ENCODE peak calls at places on chromosomes 6 and 20, in four cellular contexts. One of them, this sample, is unnamed.
A peak's percentile ranks its signal among the peaks of the same experiment; 100 is the strongest.

GRCh38 chr6:169427856-169428255 is 174.2 kb upstream of the THBS2 start:
- DNase-seq in adrenal gland: peak; percentile 74
- DNase-seq in H1: no peak
- DNase-seq in IMR-90: peak; percentile 80
- DNase-seq in this sample: no peak

GRCh38 chr6:154386848-154387717 is 30.5 kb upstream of the IPCEF1 start:
- DNase-seq in H1: no peak
- DNase-seq in adrenal gland: no peak
- DNase-seq in IMR-90: peak; percentile 97
- DNase-seq in this sample: no peak

GRCh38 chr20:40697466-40697987 is 8.5 kb upstream of the MAFB start:
- DNase-seq in IMR-90: no peak
- DNase-seq in adrenal gland: no peak
- DNase-seq in H1: no peak
- DNase-seq in this sample: no peak

GRCh38 chr20:689947-690346 is 14.3 kb upstream of the SCRT2 start:
- DNase-seq in IMR-90: no peak
- DNase-seq in H1: no peak
- DNase-seq in adrenal gland: no peak
- DNase-seq in this sample: no peak

GRCh38 chr6:165644586-165645266 is 18.3 kb downstream of the PDE10A start:
- DNase-seq in adrenal gland: no peak
- DNase-seq in H1: no peak
- DNase-seq in IMR-90: no peak
- DNase-seq in this sample: no peak

GRCh38 chr6:161418458-161418945 is 144.6 kb upstream of the AGPAT4 start:
- DNase-seq in adrenal gland: peak; percentile 60
- DNase-seq in IMR-90: peak; percentile 85
- DNase-seq in H1: no peak
- DNase-seq in this sample: no peak

GRCh38 chr6:122730775-122731386 is 48.6 kb upstream of the FABP7 start:
- DNase-seq in H1: no peak
- DNase-seq in IMR-90: peak; percentile 54
- DNase-seq in adrenal gland: no peak
- DNase-seq in this sample: no peak

GRCh38 chr6:170129691-170130171 is 161.1 kb downstream of the DLL1 start:
- DNase-seq in H1: peak; percentile 34
- DNase-seq in adrenal gland: no peak
- DNase-seq in IMR-90: no peak
- DNase-seq in this sample: no peak

GRCh38 chr20:23541330-23541729 is 27.0 kb downstream of the CST9L start:
- DNase-seq in H1: no peak
- DNase-seq in adrenal gland: no peak
- DNase-seq in IMR-90: no peak
- DNase-seq in this sample: peak; percentile 9

GRCh38 chr6:163986313-163986712 is 571.8 kb downstream of the QKI start:
- DNase-seq in IMR-90: peak; percentile 30
- DNase-seq in H1: no peak
- DNase-seq in adrenal gland: peak; percentile 65
- DNase-seq in this sample: no peak

GRCh38 chr6:139250296-139251274 is 41.2 kb downstream of the TXLNB start:
- DNase-seq in H1: peak; percentile 78
- DNase-seq in adrenal gland: peak; percentile 44
- DNase-seq in IMR-90: peak; percentile 59
- DNase-seq in this sample: peak; percentile 44

GRCh38 chr6:118495639-118496296 is 52.3 kb upstream of the PLN start:
- DNase-seq in adrenal gland: no peak
- DNase-seq in H1: no peak
- DNase-seq in IMR-90: peak; percentile 70
- DNase-seq in this sample: no peak

DNA sequence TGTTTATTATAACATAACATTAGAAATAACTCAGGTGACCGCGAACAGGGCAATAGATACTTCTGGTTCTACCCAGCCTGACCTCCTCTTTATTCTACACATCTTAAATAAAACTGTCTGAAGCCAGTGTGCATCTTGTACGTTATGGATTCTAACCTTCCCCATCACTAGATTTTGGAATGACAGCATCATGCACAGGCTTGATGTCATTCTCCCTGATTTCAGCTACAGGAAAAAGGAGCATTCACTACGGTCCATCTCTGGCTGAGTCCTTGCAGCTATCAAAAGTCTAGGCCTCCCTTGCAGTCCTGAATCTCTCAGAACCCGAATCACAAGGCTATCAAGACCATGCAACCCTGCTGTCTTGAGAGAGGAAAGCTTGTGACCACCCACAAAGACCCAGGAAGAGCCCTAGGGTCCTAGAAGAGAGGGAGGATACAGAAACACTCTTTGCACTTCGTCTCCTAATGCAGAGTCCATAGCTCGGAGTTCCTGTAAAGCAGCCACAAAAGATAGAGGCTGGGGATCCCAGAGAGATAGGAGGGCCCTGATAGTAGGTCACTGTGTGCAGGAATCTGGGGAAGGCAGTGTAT is 845 bp downstream of the HLA-DPA1 start:
- DNase-seq in adrenal gland: no peak
- DNase-seq in IMR-90: no peak
- DNase-seq in H1: no peak
- DNase-seq in this sample: no peak
- TF ChIP-seq POLR2A in adrenal gland: no peak
- TF ChIP-seq POLR2A in IMR-90: no peak
- TF ChIP-seq POLR2A in H1: no peak
- TF ChIP-seq POLR2A in this sample: no peak

GRCh38 chr6:17842934-17843821 is 136.5 kb upstream of the NUP153 start:
- DNase-seq in H1: no peak
- DNase-seq in IMR-90: no peak
- DNase-seq in adrenal gland: no peak
- DNase-seq in this sample: no peak
- TF ChIP-seq POLR2A in H1: no peak
- TF ChIP-seq POLR2A in IMR-90: no peak
- TF ChIP-seq POLR2A in adrenal gland: no peak
- TF ChIP-seq POLR2A in this sample: no peak

GRCh38 chr20:32432277-32432676 is 74.1 kb downstream of the ASXL1 start:
- DNase-seq in IMR-90: no peak
- DNase-seq in H1: no peak
- DNase-seq in adrenal gland: no peak
- DNase-seq in this sample: no peak

GRCh38 chr20:32434434-32434833 is 76.3 kb downstream of the ASXL1 start:
- DNase-seq in adrenal gland: no peak
- DNase-seq in IMR-90: no peak
- DNase-seq in H1: no peak
- DNase-seq in this sample: no peak

GRCh38 chr20:32431457-32431856 is 73.3 kb downstream of the ASXL1 start:
- DNase-seq in IMR-90: no peak
- DNase-seq in H1: no peak
- DNase-seq in adrenal gland: no peak
- DNase-seq in this sample: no peak

GRCh38 chr20:32435449-32436107 is 77.4 kb downstream of the ASXL1 start:
- DNase-seq in H1: no peak
- DNase-seq in IMR-90: no peak
- DNase-seq in adrenal gland: no peak
- DNase-seq in this sample: no peak

GRCh38 chr20:32433311-32434021 is 75.3 kb downstream of the ASXL1 start:
- DNase-seq in adrenal gland: no peak
- DNase-seq in H1: no peak
- DNase-seq in IMR-90: no peak
- DNase-seq in this sample: no peak
- TF ChIP-seq POLR2A in adrenal gland: no peak
- TF ChIP-seq POLR2A in H1: no peak
- TF ChIP-seq POLR2A in IMR-90: no peak
- TF ChIP-seq POLR2A in this sample: no peak

GRCh38 chr20:32207626-32208498 is at the start of the genes PLAGL2 and POFUT1:
- DNase-seq in IMR-90: peak; percentile 82
- DNase-seq in adrenal gland: peak; percentile 90
- DNase-seq in H1: peak; percentile 89
- DNase-seq in this sample: peak; percentile 94
- TF ChIP-seq POLR2A in IMR-90: peak; percentile 80
- TF ChIP-seq POLR2A in adrenal gland: peak; percentile 79
- TF ChIP-seq POLR2A in H1: peak; percentile 79
- TF ChIP-seq POLR2A in this sample: peak; percentile 95

GRCh38 chr20:50464026-50464724 is 46.0 kb upstream of the PTPN1 start:
- DNase-seq in IMR-90: peak; percentile 49
- DNase-seq in H1: peak; percentile 77
- DNase-seq in adrenal gland: peak; percentile 59
- DNase-seq in this sample: no peak
- TF ChIP-seq POLR2A in IMR-90: no peak
- TF ChIP-seq POLR2A in H1: no peak
- TF ChIP-seq POLR2A in adrenal gland: no peak
- TF ChIP-seq POLR2A in this sample: no peak